ENCODE peak calls at places on chromosomes 6 and 20, in seven cellular contexts. One of them, this sample, is unnamed.

GRCh38 chr20:8018928-8019177 is 708 bp downstream of the TMX4 start:
- DNase-seq in H1: no peak
- DNase-seq in HCT116: no peak
- DNase-seq in SK-N-SH: no peak
- DNase-seq in GM12878: peak
- DNase-seq in K562: no peak
- DNase-seq in HepG2: no peak
- DNase-seq in this sample: peak

GRCh38 chr6:12423852-12424251 is 133.7 kb downstream of the EDN1 start:
- DNase-seq in H1: no peak
- DNase-seq in GM12878: no peak
- DNase-seq in K562: no peak
- DNase-seq in HepG2: no peak
- DNase-seq in HCT116: no peak
- DNase-seq in SK-N-SH: no peak
- DNase-seq in this sample: no peak

GRCh38 chr20:15642676-15643075 is 930.6 kb downstream of the KIF16B start:
- DNase-seq in HCT116: no peak
- DNase-seq in GM12878: no peak
- DNase-seq in SK-N-SH: no peak
- DNase-seq in HepG2: no peak
- DNase-seq in K562: no peak
- DNase-seq in H1: no peak
- DNase-seq in this sample: no peak

GRCh38 chr6:125658759-125659431 is 90.5 kb upstream of the HEY2 start:
- DNase-seq in HCT116: no peak
- DNase-seq in HepG2: no peak
- DNase-seq in K562: no peak
- DNase-seq in SK-N-SH: no peak
- DNase-seq in GM12878: no peak
- DNase-seq in H1: no peak
- DNase-seq in this sample: no peak

GRCh38 chr6:85602100-85602499 is 8.4 kb upstream of the SNX14 start:
- DNase-seq in GM12878: no peak
- DNase-seq in HepG2: no peak
- DNase-seq in HCT116: no peak
- DNase-seq in H1: no peak
- DNase-seq in K562: no peak
- DNase-seq in SK-N-SH: no peak
- DNase-seq in this sample: no peak

GRCh38 chr6:168641455-168641854 is 200.5 kb downstream of the SMOC2 start:
- DNase-seq in HCT116: no peak
- DNase-seq in K562: no peak
- DNase-seq in SK-N-SH: no peak
- DNase-seq in HepG2: no peak
- DNase-seq in GM12878: no peak
- DNase-seq in H1: no peak
- DNase-seq in this sample: no peak

GRCh38 chr6:113649276-113649675 is 207.9 kb upstream of the MARCKS start:
- DNase-seq in SK-N-SH: no peak
- DNase-seq in H1: no peak
- DNase-seq in HCT116: no peak
- DNase-seq in GM12878: no peak
- DNase-seq in HepG2: no peak
- DNase-seq in K562: no peak
- DNase-seq in this sample: peak

GRCh38 chr20:23331951-23332350 is 18.6 kb upstream of the NXT1 start:
- DNase-seq in HCT116: no peak
- DNase-seq in K562: no peak
- DNase-seq in SK-N-SH: no peak
- DNase-seq in H1: no peak
- DNase-seq in GM12878: no peak
- DNase-seq in HepG2: no peak
- DNase-seq in this sample: no peak

GRCh38 chr6:79269877-79270276 is 35.4 kb upstream of the HMGN3 start:
- DNase-seq in K562: no peak
- DNase-seq in HepG2: no peak
- DNase-seq in HCT116: no peak
- DNase-seq in H1: no peak
- DNase-seq in SK-N-SH: no peak
- DNase-seq in GM12878: no peak
- DNase-seq in this sample: peak

GRCh38 chr20:21615617-21616080 is 89.8 kb upstream of the PAX1 start:
- DNase-seq in H1: peak
- DNase-seq in HCT116: peak
- DNase-seq in GM12878: no peak
- DNase-seq in HepG2: peak
- DNase-seq in SK-N-SH: peak
- DNase-seq in K562: peak
- DNase-seq in this sample: peak

GRCh38 chr6:24064106-24064505 is 61.9 kb upstream of the NRSN1 start:
- DNase-seq in SK-N-SH: peak
- DNase-seq in HCT116: peak
- DNase-seq in HepG2: peak
- DNase-seq in GM12878: no peak
- DNase-seq in K562: no peak
- DNase-seq in H1: no peak
- DNase-seq in this sample: peak

GRCh38 chr20:32574296-32575226 is 10.6 kb downstream of the NOL4L start:
- DNase-seq in H1: no peak
- DNase-seq in HCT116: no peak
- DNase-seq in GM12878: no peak
- DNase-seq in HepG2: no peak
- DNase-seq in SK-N-SH: no peak
- DNase-seq in K562: peak
- DNase-seq in this sample: no peak

GRCh38 chr6:15296735-15297134 is 50.9 kb downstream of the JARID2 start:
- DNase-seq in GM12878: peak
- DNase-seq in HCT116: no peak
- DNase-seq in K562: no peak
- DNase-seq in H1: peak
- DNase-seq in HepG2: no peak
- DNase-seq in SK-N-SH: no peak
- DNase-seq in this sample: no peak

GRCh38 chr20:23639490-23639958 is 1.8 kb upstream of the CST3 start:
- DNase-seq in GM12878: no peak
- DNase-seq in K562: no peak
- DNase-seq in H1: no peak
- DNase-seq in HepG2: no peak
- DNase-seq in HCT116: no peak
- DNase-seq in SK-N-SH: no peak
- DNase-seq in this sample: peak

GRCh38 chr6:30955367-30956042 is 14.7 kb downstream of the MUCL3 start:
- DNase-seq in GM12878: peak
- DNase-seq in HepG2: no peak
- DNase-seq in H1: peak
- DNase-seq in HCT116: no peak
- DNase-seq in K562: peak
- DNase-seq in SK-N-SH: peak
- DNase-seq in this sample: no peak

GRCh38 chr6:123118811-123119210 is 122.8 kb downstream of the CLVS2 start:
- DNase-seq in GM12878: no peak
- DNase-seq in H1: no peak
- DNase-seq in K562: no peak
- DNase-seq in SK-N-SH: no peak
- DNase-seq in HepG2: no peak
- DNase-seq in HCT116: no peak
- DNase-seq in this sample: no peak

GRCh38 chr20:2738734-2739398 is 46.3 kb downstream of the EBF4 start:
- DNase-seq in K562: no peak
- DNase-seq in SK-N-SH: no peak
- DNase-seq in GM12878: no peak
- DNase-seq in HCT116: no peak
- DNase-seq in H1: peak
- DNase-seq in HepG2: no peak
- DNase-seq in this sample: no peak

GRCh38 chr6:70863343-70863742 is 93.5 kb downstream of the B3GAT2 start:
- DNase-seq in K562: no peak
- DNase-seq in GM12878: no peak
- DNase-seq in HCT116: no peak
- DNase-seq in H1: no peak
- DNase-seq in HepG2: no peak
- DNase-seq in SK-N-SH: no peak
- DNase-seq in this sample: no peak

GRCh38 chr6:66396549-66396948 is 689.5 kb upstream of the EYS start:
- DNase-seq in K562: no peak
- DNase-seq in HepG2: no peak
- DNase-seq in SK-N-SH: no peak
- DNase-seq in H1: no peak
- DNase-seq in HCT116: no peak
- DNase-seq in GM12878: no peak
- DNase-seq in this sample: peak

GRCh38 chr20:14566505-14566904 is 229.1 kb upstream of the FLRT3 start:
- DNase-seq in HepG2: no peak
- DNase-seq in SK-N-SH: no peak
- DNase-seq in H1: no peak
- DNase-seq in HCT116: no peak
- DNase-seq in GM12878: no peak
- DNase-seq in K562: no peak
- DNase-seq in this sample: no peak

DNA sequence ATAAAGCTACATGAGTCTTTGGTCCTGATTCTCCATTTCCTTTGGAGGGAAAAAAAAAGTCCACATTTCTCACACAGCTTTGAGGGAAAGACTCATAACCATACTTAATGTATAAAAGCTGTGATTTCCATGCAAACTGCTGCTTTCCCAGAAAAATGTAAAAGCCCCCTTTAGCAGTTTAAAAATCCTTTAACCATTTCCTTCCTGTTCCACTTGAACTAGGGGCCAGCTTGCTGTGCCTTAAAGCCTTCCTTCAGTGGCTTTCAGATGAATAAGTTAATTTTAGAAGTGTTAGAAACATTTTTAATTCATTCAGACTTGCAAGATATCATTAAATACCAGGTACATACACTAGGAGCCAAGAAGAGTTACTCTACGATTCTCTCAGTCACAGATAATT is 273.5 kb downstream of the PKHD1 start:
- DNase-seq in K562: no peak
- DNase-seq in H1: no peak
- DNase-seq in HCT116: no peak
- DNase-seq in HepG2: no peak
- DNase-seq in GM12878: no peak
- DNase-seq in SK-N-SH: no peak
- DNase-seq in this sample: no peak
- TF ChIP-seq JUND in K562: no peak
- TF ChIP-seq JUND in H1: no peak
- TF ChIP-seq JUND in HCT116: no peak
- TF ChIP-seq JUND in HepG2: no peak
- TF ChIP-seq JUND in GM12878: no peak
- TF ChIP-seq JUND in SK-N-SH: no peak
- TF ChIP-seq JUND in this sample: no peak

GRCh38 chr6:73586416-73586974 is 65.7 kb upstream of the EEF1A1 start:
- DNase-seq in K562: no peak
- DNase-seq in HCT116: no peak
- DNase-seq in H1: no peak
- DNase-seq in SK-N-SH: no peak
- DNase-seq in HepG2: no peak
- DNase-seq in GM12878: peak
- DNase-seq in this sample: no peak

GRCh38 chr6:73580247-73581149 is 59.7 kb upstream of the EEF1A1 start:
- DNase-seq in HCT116: peak
- DNase-seq in H1: peak
- DNase-seq in GM12878: peak
- DNase-seq in HepG2: peak
- DNase-seq in K562: peak
- DNase-seq in SK-N-SH: peak
- DNase-seq in this sample: peak

GRCh38 chr6:73579851-73580246 is 59.0 kb upstream of the EEF1A1 start:
- DNase-seq in HepG2: peak
- DNase-seq in HCT116: peak
- DNase-seq in K562: peak
- DNase-seq in GM12878: peak
- DNase-seq in SK-N-SH: no peak
- DNase-seq in H1: no peak
- DNase-seq in this sample: no peak

GRCh38 chr6:73581293-73581692 is 60.5 kb upstream of the EEF1A1 start:
- DNase-seq in SK-N-SH: no peak
- DNase-seq in HCT116: no peak
- DNase-seq in GM12878: no peak
- DNase-seq in K562: no peak
- DNase-seq in HepG2: no peak
- DNase-seq in H1: no peak
- DNase-seq in this sample: no peak

GRCh38 chr6:73585566-73586415 is 65.0 kb upstream of the EEF1A1 start:
- DNase-seq in HCT116: peak
- DNase-seq in GM12878: peak
- DNase-seq in H1: no peak
- DNase-seq in K562: peak
- DNase-seq in HepG2: peak
- DNase-seq in SK-N-SH: no peak
- DNase-seq in this sample: peak
- TF ChIP-seq JUND in HCT116: peak
- TF ChIP-seq JUND in GM12878: no peak
- TF ChIP-seq JUND in H1: no peak
- TF ChIP-seq JUND in K562: peak
- TF ChIP-seq JUND in HepG2: no peak
- TF ChIP-seq JUND in SK-N-SH: no peak
- TF ChIP-seq JUND in this sample: no peak

GRCh38 chr20:13220857-13221297 is at the start of gene ISM1:
- DNase-seq in HCT116: no peak
- DNase-seq in HepG2: no peak
- DNase-seq in K562: no peak
- DNase-seq in SK-N-SH: peak
- DNase-seq in H1: peak
- DNase-seq in GM12878: no peak
- DNase-seq in this sample: peak
- TF ChIP-seq JUND in HCT116: no peak
- TF ChIP-seq JUND in HepG2: no peak
- TF ChIP-seq JUND in K562: no peak
- TF ChIP-seq JUND in SK-N-SH: no peak
- TF ChIP-seq JUND in H1: no peak
- TF ChIP-seq JUND in GM12878: no peak
- TF ChIP-seq JUND in this sample: no peak

DNA sequence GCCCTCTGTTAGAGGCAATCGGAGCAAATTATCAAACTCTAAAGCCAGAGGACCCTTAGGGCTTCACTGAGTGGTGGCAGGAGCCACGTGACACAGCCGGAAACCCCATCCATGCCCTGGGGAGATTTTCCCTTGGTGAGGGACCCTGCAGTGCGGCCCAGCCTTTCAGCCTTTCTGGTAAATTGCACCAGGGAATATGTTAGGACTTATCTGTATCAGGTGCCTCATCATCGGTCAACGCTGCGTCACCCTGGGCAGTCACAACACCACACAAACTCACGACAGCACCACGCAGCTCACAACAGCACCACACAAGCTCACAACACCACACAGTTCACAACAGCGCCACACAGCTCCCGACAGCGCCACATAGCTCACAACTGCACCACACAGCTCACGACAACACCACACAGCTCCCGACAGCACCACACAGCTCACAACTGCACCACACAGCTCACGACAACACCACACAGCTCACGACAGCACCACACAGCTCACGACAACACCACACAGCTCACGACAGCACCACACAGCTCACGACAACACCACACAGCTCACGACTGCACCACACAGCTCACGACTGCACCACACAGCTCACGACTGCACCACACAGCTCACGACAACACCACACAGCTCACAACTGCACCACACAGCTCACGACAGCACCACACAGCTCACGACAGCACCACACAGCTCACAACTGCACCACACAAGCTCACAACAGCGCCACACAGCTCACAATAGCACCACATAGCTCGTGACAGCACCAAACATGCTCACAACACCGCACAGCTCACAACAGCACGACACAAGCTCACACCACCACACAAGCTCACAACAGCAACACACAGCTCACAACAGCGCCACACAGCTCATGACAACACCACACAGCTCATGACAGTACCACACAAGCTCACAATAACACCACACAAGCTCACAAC is 199.0 kb downstream of the DLL1 start:
- DNase-seq in H1: peak
- DNase-seq in GM12878: no peak
- DNase-seq in HCT116: no peak
- DNase-seq in SK-N-SH: no peak
- DNase-seq in HepG2: no peak
- DNase-seq in K562: no peak
- DNase-seq in this sample: no peak
- TF ChIP-seq JUND in H1: no peak
- TF ChIP-seq JUND in GM12878: no peak
- TF ChIP-seq JUND in HCT116: no peak
- TF ChIP-seq JUND in SK-N-SH: no peak
- TF ChIP-seq JUND in HepG2: no peak
- TF ChIP-seq JUND in K562: no peak
- TF ChIP-seq JUND in this sample: no peak